ENCODE peak calls at places on chromosomes 5 and 9, in seven cellular contexts. One of them, this sample, is unnamed.

GRCh38 chr9:97721396-97721795 is 24.3 kb upstream of the XPA start:
- DNase-seq in DMS79 treated with DMSO at 0.1 percent for 48 hours: no peak
- DNase-seq in NCI-H774: no peak
- DNase-seq in fibroblast of the conjunctiva: no peak
- DNase-seq in stimulated activated CD4-positive, alpha-beta T cell treated with anti-CD3 and anti-CD28 coated beads, Interleukin-4, amount 100 ng/mL, for 24 hours: no peak
- DNase-seq in stimulated activated naive CD8-positive, alpha-beta T cell treated with anti-CD3 and anti-CD28 coated beads, Interleukin-15, Interleukin-2, amounts not matched to agents 100 U/mL and 50 U/mL, for 24 hours: no peak
- DNase-seq in CD4-positive, alpha-beta memory T cell: no peak
- DNase-seq in this sample: no peak

GRCh38 chr9:136364942-136365774 is 1.6 kb upstream of the DNLZ start:
- DNase-seq in DMS79 treated with DMSO at 0.1 percent for 48 hours: no peak
- DNase-seq in NCI-H774: no peak
- DNase-seq in fibroblast of the conjunctiva: no peak
- DNase-seq in stimulated activated CD4-positive, alpha-beta T cell treated with anti-CD3 and anti-CD28 coated beads, Interleukin-4, amount 100 ng/mL, for 24 hours: no peak
- DNase-seq in stimulated activated naive CD8-positive, alpha-beta T cell treated with anti-CD3 and anti-CD28 coated beads, Interleukin-15, Interleukin-2, amounts not matched to agents 100 U/mL and 50 U/mL, for 24 hours: no peak
- DNase-seq in CD4-positive, alpha-beta memory T cell: no peak
- DNase-seq in this sample: no peak

GRCh38 chr9:78030553-78031270 is 899 bp downstream of the GNAQ start:
- DNase-seq in DMS79 treated with DMSO at 0.1 percent for 48 hours: no peak
- DNase-seq in NCI-H774: peak
- DNase-seq in fibroblast of the conjunctiva: no peak
- DNase-seq in stimulated activated CD4-positive, alpha-beta T cell treated with anti-CD3 and anti-CD28 coated beads, Interleukin-4, amount 100 ng/mL, for 24 hours: peak
- DNase-seq in stimulated activated naive CD8-positive, alpha-beta T cell treated with anti-CD3 and anti-CD28 coated beads, Interleukin-15, Interleukin-2, amounts not matched to agents 100 U/mL and 50 U/mL, for 24 hours: peak
- DNase-seq in CD4-positive, alpha-beta memory T cell: peak
- DNase-seq in this sample: peak

GRCh38 chr9:107299437-107299836 is 16.4 kb downstream of the RAD23B start:
- DNase-seq in DMS79 treated with DMSO at 0.1 percent for 48 hours: no peak
- DNase-seq in NCI-H774: no peak
- DNase-seq in fibroblast of the conjunctiva: no peak
- DNase-seq in stimulated activated CD4-positive, alpha-beta T cell treated with anti-CD3 and anti-CD28 coated beads, Interleukin-4, amount 100 ng/mL, for 24 hours: no peak
- DNase-seq in stimulated activated naive CD8-positive, alpha-beta T cell treated with anti-CD3 and anti-CD28 coated beads, Interleukin-15, Interleukin-2, amounts not matched to agents 100 U/mL and 50 U/mL, for 24 hours: no peak
- DNase-seq in CD4-positive, alpha-beta memory T cell: no peak
- DNase-seq in this sample: no peak

GRCh38 chr9:5835808-5836207 is 2.9 kb upstream of the ERMP1 start:
- DNase-seq in DMS79 treated with DMSO at 0.1 percent for 48 hours: no peak
- DNase-seq in NCI-H774: no peak
- DNase-seq in fibroblast of the conjunctiva: no peak
- DNase-seq in stimulated activated CD4-positive, alpha-beta T cell treated with anti-CD3 and anti-CD28 coated beads, Interleukin-4, amount 100 ng/mL, for 24 hours: no peak
- DNase-seq in stimulated activated naive CD8-positive, alpha-beta T cell treated with anti-CD3 and anti-CD28 coated beads, Interleukin-15, Interleukin-2, amounts not matched to agents 100 U/mL and 50 U/mL, for 24 hours: no peak
- DNase-seq in CD4-positive, alpha-beta memory T cell: no peak
- DNase-seq in this sample: no peak

GRCh38 chr5:94469889-94470288 is 148.5 kb downstream of the KIAA0825 start:
- DNase-seq in DMS79 treated with DMSO at 0.1 percent for 48 hours: no peak
- DNase-seq in NCI-H774: peak
- DNase-seq in fibroblast of the conjunctiva: peak
- DNase-seq in stimulated activated CD4-positive, alpha-beta T cell treated with anti-CD3 and anti-CD28 coated beads, Interleukin-4, amount 100 ng/mL, for 24 hours: no peak
- DNase-seq in stimulated activated naive CD8-positive, alpha-beta T cell treated with anti-CD3 and anti-CD28 coated beads, Interleukin-15, Interleukin-2, amounts not matched to agents 100 U/mL and 50 U/mL, for 24 hours: no peak
- DNase-seq in CD4-positive, alpha-beta memory T cell: no peak
- DNase-seq in this sample: no peak

GRCh38 chr5:159786901-159787691 is 129.2 kb upstream of the ADRA1B start:
- DNase-seq in DMS79 treated with DMSO at 0.1 percent for 48 hours: no peak
- DNase-seq in NCI-H774: no peak
- DNase-seq in fibroblast of the conjunctiva: peak
- DNase-seq in stimulated activated CD4-positive, alpha-beta T cell treated with anti-CD3 and anti-CD28 coated beads, Interleukin-4, amount 100 ng/mL, for 24 hours: no peak
- DNase-seq in stimulated activated naive CD8-positive, alpha-beta T cell treated with anti-CD3 and anti-CD28 coated beads, Interleukin-15, Interleukin-2, amounts not matched to agents 100 U/mL and 50 U/mL, for 24 hours: no peak
- DNase-seq in CD4-positive, alpha-beta memory T cell: no peak
- DNase-seq in this sample: no peak

GRCh38 chr5:14168139-14168792 is 25.1 kb downstream of the TRIO start:
- DNase-seq in DMS79 treated with DMSO at 0.1 percent for 48 hours: peak
- DNase-seq in NCI-H774: no peak
- DNase-seq in fibroblast of the conjunctiva: no peak
- DNase-seq in stimulated activated CD4-positive, alpha-beta T cell treated with anti-CD3 and anti-CD28 coated beads, Interleukin-4, amount 100 ng/mL, for 24 hours: no peak
- DNase-seq in stimulated activated naive CD8-positive, alpha-beta T cell treated with anti-CD3 and anti-CD28 coated beads, Interleukin-15, Interleukin-2, amounts not matched to agents 100 U/mL and 50 U/mL, for 24 hours: no peak
- DNase-seq in CD4-positive, alpha-beta memory T cell: no peak
- DNase-seq in this sample: no peak

GRCh38 chr5:141782991-141783598 is 95.1 kb downstream of the PCDH1 start:
- DNase-seq in DMS79 treated with DMSO at 0.1 percent for 48 hours: no peak
- DNase-seq in NCI-H774: no peak
- DNase-seq in fibroblast of the conjunctiva: no peak
- DNase-seq in stimulated activated CD4-positive, alpha-beta T cell treated with anti-CD3 and anti-CD28 coated beads, Interleukin-4, amount 100 ng/mL, for 24 hours: no peak
- DNase-seq in stimulated activated naive CD8-positive, alpha-beta T cell treated with anti-CD3 and anti-CD28 coated beads, Interleukin-15, Interleukin-2, amounts not matched to agents 100 U/mL and 50 U/mL, for 24 hours: no peak
- DNase-seq in CD4-positive, alpha-beta memory T cell: no peak
- DNase-seq in this sample: no peak

GRCh38 chr5:112642885-112643284 is 94.8 kb upstream of the APC start:
- DNase-seq in DMS79 treated with DMSO at 0.1 percent for 48 hours: no peak
- DNase-seq in NCI-H774: no peak
- DNase-seq in fibroblast of the conjunctiva: no peak
- DNase-seq in stimulated activated CD4-positive, alpha-beta T cell treated with anti-CD3 and anti-CD28 coated beads, Interleukin-4, amount 100 ng/mL, for 24 hours: no peak
- DNase-seq in stimulated activated naive CD8-positive, alpha-beta T cell treated with anti-CD3 and anti-CD28 coated beads, Interleukin-15, Interleukin-2, amounts not matched to agents 100 U/mL and 50 U/mL, for 24 hours: no peak
- DNase-seq in CD4-positive, alpha-beta memory T cell: no peak
- DNase-seq in this sample: no peak

This sample was measured in activated effector memory CD4-positive, alpha-beta T cell treated with anti-CD3 and anti-CD28 coated beads, Interleukin-2, amount 50 U/mL, for 16 hours.